ENCODE peak calls at places on chromosomes 16 and 17, in six cellular contexts. P, A, O, Q, M and I are unnamed samples.

GRCh38 chr17:73956595-73957465 is 246.6 kb upstream of the RPL38 start:
- DNase-seq in P (peak; percentile 57), A (peak; percentile 49), O (peak; percentile 77), Q (peak; percentile 74), M (no peak), I (peak; percentile 15)

GRCh38 chr16:87832759-87833502 is 36.4 kb downstream of the SLC7A5 start:
- DNase-seq in P (no peak), A (no peak), O (peak; percentile 40), Q (no peak), M (no peak), I (no peak)

GRCh38 chr17:57654040-57654775 is 90.9 kb downstream of the CCDC182 start:
- DNase-seq in P (no peak), A (no peak), O (no peak), Q (no peak), M (no peak), I (no peak)

GRCh38 chr16:67936876-67937605 is 391 bp upstream of the PSMB10 start:
- DNase-seq in P (no peak), A (peak; percentile 89), O (no peak), Q (no peak), M (no peak), I (peak; percentile 48)

GRCh38 chr17:79695293-79696158 is 35.2 kb upstream of the ENPP7 start:
- DNase-seq in P (no peak), A (peak; percentile 20), O (no peak), Q (no peak), M (no peak), I (no peak)

GRCh38 chr16:63907251-63907650 is 1214.6 kb downstream of the CDH11 start:
- DNase-seq in P (no peak), A (no peak), O (no peak), Q (no peak), M (no peak), I (no peak)

GRCh38 chr17:6045621-6046357 is 24.4 kb upstream of the WSCD1 start:
- DNase-seq in P (no peak), A (no peak), O (no peak), Q (no peak), M (no peak), I (peak; percentile 96)

GRCh38 chr16:27718767-27719445 is 169.0 kb downstream of the KATNIP start:
- DNase-seq in P (peak; percentile 68), A (no peak), O (peak; percentile 92), Q (no peak), M (peak; percentile 77), I (peak; percentile 24)

GRCh38 chr16:66264311-66265105 is 102.0 kb upstream of the CDH5 start:
- DNase-seq in P (no peak), A (no peak), O (no peak), Q (no peak), M (no peak), I (peak; percentile 64)

GRCh38 chr17:75365009-75365930 is 40.2 kb downstream of the GRB2 start:
- DNase-seq in P (no peak), A (no peak), O (no peak), Q (no peak), M (no peak), I (peak; percentile 76)

GRCh38 chr17:64775701-64776570 is 113.8 kb upstream of the SMURF2 start:
- DNase-seq in P (no peak), A (no peak), O (no peak), Q (no peak), M (no peak), I (peak; percentile 18)

GRCh38 chr17:75487351-75488070 is 27.8 kb downstream of the CASKIN2 start:
- DNase-seq in P (no peak), A (peak; percentile 90), O (no peak), Q (no peak), M (no peak), I (peak; percentile 62)

GRCh38 chr16:49281843-49282642 is 405 bp upstream of the CBLN1 start:
- DNase-seq in P (peak; percentile 83), A (peak; percentile 89), O (peak; percentile 80), Q (no peak), M (peak; percentile 82), I (peak; percentile 93)

GRCh38 chr16:2835638-2836493 is 5.8 kb downstream of the ZG16B start:
- DNase-seq in P (no peak), A (peak; percentile 69), O (no peak), Q (peak; percentile 95), M (no peak), I (no peak)

GRCh38 chr16:82033006-82033405 is 2.0 kb upstream of the HSD17B2 start:
- DNase-seq in P (no peak), A (no peak), O (no peak), Q (no peak), M (no peak), I (no peak)

GRCh38 chr16:28538733-28539596 is at the start of gene NUPR1:
- DNase-seq in P (peak; percentile 57), A (no peak), O (peak; percentile 58), Q (peak; percentile 86), M (peak; percentile 97), I (peak; percentile 99)

GRCh38 chr17:56832446-56832845 is 1.3 kb downstream of the C17orf67 start:
- DNase-seq in P (no peak), A (no peak), O (no peak), Q (no peak), M (no peak), I (no peak)

GRCh38 chr17:9410737-9411136 is 164.9 kb downstream of the STX8 start:
- DNase-seq in P (no peak), A (no peak), O (no peak), Q (no peak), M (no peak), I (no peak)

GRCh38 chr17:1078831-1079561 is 82.1 kb downstream of the TIMM22 start:
- DNase-seq in P (peak; percentile 27), A (no peak), O (no peak), Q (no peak), M (no peak), I (no peak)

GRCh38 chr16:91484-91883 is 13.5 kb downstream of the MPG start:
- DNase-seq in P (peak; percentile 38), A (no peak), O (peak; percentile 66), Q (no peak), M (no peak), I (peak; percentile 86)

GRCh38 chr17:79087428-79088143 is 13.0 kb downstream of the ENGASE start:
- DNase-seq in P (peak; percentile 37), A (peak; percentile 74), O (peak; percentile 78), Q (peak; percentile 92), M (peak; percentile 87), I (peak; percentile 92)

GRCh38 chr16:72626623-72627022 is 421.3 kb downstream of the ZFHX3 start:
- DNase-seq in P (no peak), A (no peak), O (no peak), Q (no peak), M (no peak), I (no peak)

GRCh38 chr16:85479972-85480726 is 133.0 kb upstream of the GSE1 start:
- DNase-seq in P (no peak), A (peak; percentile 66), O (no peak), Q (no peak), M (no peak), I (no peak)

GRCh38 chr16:4293822-4294457 is 21.1 kb upstream of the TFAP4 start:
- DNase-seq in P (peak; percentile 19), A (no peak), O (no peak), Q (no peak), M (peak; percentile 72), I (no peak)

GRCh38 chr17:40176409-40177110 is 710 bp upstream of the RAPGEFL1 start:
- DNase-seq in P (no peak), A (no peak), O (no peak), Q (no peak), M (no peak), I (no peak)

GRCh38 chr17:58710948-58711552 is 18.6 kb downstream of the RAD51C start:
- DNase-seq in P (no peak), A (peak; percentile 59), O (no peak), Q (peak; percentile 12), M (no peak), I (peak; percentile 72)

GRCh38 chr16:50941651-50942050 is 199.8 kb downstream of the CYLD start:
- DNase-seq in P (no peak), A (no peak), O (no peak), Q (no peak), M (no peak), I (no peak)

GRCh38 chr16:77211880-77212735 is 12.9 kb downstream of the SYCE1L start:
- DNase-seq in P (no peak), A (peak; percentile 75), O (no peak), Q (no peak), M (no peak), I (peak; percentile 55)